ENCODE peak calls at places on chromosomes 6 and 20, in five cellular contexts. One of them, this sample, is unnamed.

GRCh38 chr20:57250607-57251343 is 15.7 kb downstream of the BMP7 start:
- DNase-seq in neuronal stem cell: no peak
- DNase-seq in A549: no peak
- DNase-seq in brain microvascular endothelial cell: no peak
- DNase-seq in fibroblast of pulmonary artery: no peak
- DNase-seq in this sample: no peak

GRCh38 chr6:166297606-166298005 is 10.6 kb downstream of the PRR18 start:
- DNase-seq in neuronal stem cell: no peak
- DNase-seq in A549: no peak
- DNase-seq in brain microvascular endothelial cell: no peak
- DNase-seq in fibroblast of pulmonary artery: no peak
- DNase-seq in this sample: no peak

GRCh38 chr6:2197177-2197671 is 48.2 kb downstream of the GMDS start:
- DNase-seq in neuronal stem cell: no peak
- DNase-seq in A549: no peak
- DNase-seq in brain microvascular endothelial cell: peak
- DNase-seq in fibroblast of pulmonary artery: peak
- DNase-seq in this sample: no peak

GRCh38 chr6:52994789-52995078 is 350 bp downstream of the GSTA4 start:
- DNase-seq in neuronal stem cell: no peak
- DNase-seq in A549: no peak
- DNase-seq in brain microvascular endothelial cell: no peak
- DNase-seq in fibroblast of pulmonary artery: peak
- DNase-seq in this sample: no peak

GRCh38 chr6:16759646-16760535 is 1.4 kb downstream of the ATXN1 start:
- DNase-seq in neuronal stem cell: peak
- DNase-seq in A549: peak
- DNase-seq in brain microvascular endothelial cell: peak
- DNase-seq in fibroblast of pulmonary artery: peak
- DNase-seq in this sample: peak

GRCh38 chr6:52103661-52104060 is 16.2 kb upstream of the PKHD1 start:
- DNase-seq in neuronal stem cell: no peak
- DNase-seq in A549: no peak
- DNase-seq in brain microvascular endothelial cell: no peak
- DNase-seq in fibroblast of pulmonary artery: no peak
- DNase-seq in this sample: no peak

GRCh38 chr20:48708116-48708515 is 119.7 kb downstream of the PREX1 start:
- DNase-seq in neuronal stem cell: no peak
- DNase-seq in A549: no peak
- DNase-seq in brain microvascular endothelial cell: no peak
- DNase-seq in fibroblast of pulmonary artery: no peak
- DNase-seq in this sample: no peak

GRCh38 chr6:168188310-168188973 is 109.4 kb upstream of the FRMD1 start:
- DNase-seq in neuronal stem cell: no peak
- DNase-seq in A549: no peak
- DNase-seq in brain microvascular endothelial cell: no peak
- DNase-seq in fibroblast of pulmonary artery: no peak
- DNase-seq in this sample: no peak

GRCh38 chr6:89777455-89777854 is 42.1 kb downstream of the MDN1 start:
- DNase-seq in neuronal stem cell: no peak
- DNase-seq in A549: no peak
- DNase-seq in brain microvascular endothelial cell: no peak
- DNase-seq in fibroblast of pulmonary artery: no peak
- DNase-seq in this sample: no peak

GRCh38 chr6:169991913-169992312 is 240.5 kb downstream of the ERMARD start:
- DNase-seq in neuronal stem cell: no peak
- DNase-seq in A549: no peak
- DNase-seq in brain microvascular endothelial cell: no peak
- DNase-seq in fibroblast of pulmonary artery: no peak
- DNase-seq in this sample: no peak

GRCh38 chr6:26092443-26092842 is 5.2 kb downstream of the HFE start:
- DNase-seq in neuronal stem cell: no peak
- DNase-seq in A549: no peak
- DNase-seq in brain microvascular endothelial cell: no peak
- DNase-seq in fibroblast of pulmonary artery: no peak
- DNase-seq in this sample: no peak

GRCh38 chr6:137001287-137001976 is 43.3 kb downstream of the IL20RA start:
- DNase-seq in neuronal stem cell: no peak
- DNase-seq in A549: peak
- DNase-seq in brain microvascular endothelial cell: no peak
- DNase-seq in fibroblast of pulmonary artery: peak
- DNase-seq in this sample: no peak

GRCh38 chr6:81304486-81304885 is 448.0 kb downstream of the TENT5A start:
- DNase-seq in neuronal stem cell: no peak
- DNase-seq in A549: no peak
- DNase-seq in brain microvascular endothelial cell: no peak
- DNase-seq in fibroblast of pulmonary artery: peak
- DNase-seq in this sample: no peak

GRCh38 chr20:38308047-38308438 is 4.1 kb downstream of the BPI start:
- DNase-seq in neuronal stem cell: no peak
- DNase-seq in A549: no peak
- DNase-seq in brain microvascular endothelial cell: no peak
- DNase-seq in fibroblast of pulmonary artery: no peak
- DNase-seq in this sample: no peak

GRCh38 chr6:75203721-75204120 is 2.1 kb downstream of the COL12A1 start:
- DNase-seq in neuronal stem cell: no peak
- DNase-seq in A549: no peak
- DNase-seq in brain microvascular endothelial cell: no peak
- DNase-seq in fibroblast of pulmonary artery: peak
- DNase-seq in this sample: no peak

GRCh38 chr6:75204222-75204958 is 1.5 kb downstream of the COL12A1 start:
- DNase-seq in neuronal stem cell: peak
- DNase-seq in A549: peak
- DNase-seq in brain microvascular endothelial cell: peak
- DNase-seq in fibroblast of pulmonary artery: peak
- DNase-seq in this sample: peak

GRCh38 chr6:75201076-75201475 is 4.8 kb downstream of the COL12A1 start:
- DNase-seq in neuronal stem cell: no peak
- DNase-seq in A549: no peak
- DNase-seq in brain microvascular endothelial cell: no peak
- DNase-seq in fibroblast of pulmonary artery: no peak
- DNase-seq in this sample: no peak

GRCh38 chr6:75201901-75202672 is 3.8 kb downstream of the COL12A1 start:
- DNase-seq in neuronal stem cell: peak
- DNase-seq in A549: no peak
- DNase-seq in brain microvascular endothelial cell: peak
- DNase-seq in fibroblast of pulmonary artery: peak
- DNase-seq in this sample: no peak

GRCh38 chr6:75202676-75203131 is 3.1 kb downstream of the COL12A1 start:
- DNase-seq in neuronal stem cell: no peak
- DNase-seq in A549: no peak
- DNase-seq in brain microvascular endothelial cell: no peak
- DNase-seq in fibroblast of pulmonary artery: peak
- DNase-seq in this sample: no peak
- H3K4me3 ChIP-seq in neuronal stem cell: no peak
- H3K4me3 ChIP-seq in A549: no peak
- H3K4me3 ChIP-seq in brain microvascular endothelial cell: peak
- H3K4me3 ChIP-seq in fibroblast of pulmonary artery: peak
- H3K4me3 ChIP-seq in this sample: no peak

DNA sequence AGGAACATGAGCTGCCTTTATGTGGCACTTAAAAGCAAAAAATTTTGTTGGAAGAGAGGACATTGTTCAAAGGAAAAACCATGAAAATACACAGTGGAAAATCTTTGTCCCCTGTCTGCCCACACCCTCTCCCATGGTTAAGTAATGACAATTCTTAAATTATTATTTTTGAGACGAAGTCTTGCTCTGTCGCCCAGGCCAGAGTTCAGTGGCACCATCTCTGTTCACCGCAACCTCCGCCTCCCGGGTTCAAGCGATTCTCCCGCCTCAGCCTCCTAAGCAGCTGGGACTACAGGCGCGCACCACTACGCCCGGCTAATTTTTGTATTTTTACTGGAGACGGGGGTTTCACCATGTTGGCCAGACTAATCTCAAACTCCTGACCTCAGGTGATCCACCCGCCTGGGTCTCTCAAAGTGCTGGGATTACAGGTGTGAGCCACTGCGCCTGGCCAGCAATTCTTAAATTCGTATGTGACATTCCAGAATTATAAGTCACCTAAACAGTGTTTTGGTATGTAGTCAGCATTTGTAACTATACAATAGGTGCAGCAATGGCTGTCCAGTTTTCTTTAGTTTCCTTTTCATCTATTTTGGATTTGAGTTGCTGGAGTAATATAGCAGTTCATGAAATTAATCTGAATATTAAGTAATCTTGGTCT is 636 bp upstream of the SSR1 start:
- DNase-seq in neuronal stem cell: no peak
- DNase-seq in A549: no peak
- DNase-seq in brain microvascular endothelial cell: no peak
- DNase-seq in fibroblast of pulmonary artery: no peak
- DNase-seq in this sample: no peak
- H3K4me3 ChIP-seq in neuronal stem cell: peak
- H3K4me3 ChIP-seq in A549: peak
- H3K4me3 ChIP-seq in brain microvascular endothelial cell: peak
- H3K4me3 ChIP-seq in fibroblast of pulmonary artery: peak
- H3K4me3 ChIP-seq in this sample: peak

DNA sequence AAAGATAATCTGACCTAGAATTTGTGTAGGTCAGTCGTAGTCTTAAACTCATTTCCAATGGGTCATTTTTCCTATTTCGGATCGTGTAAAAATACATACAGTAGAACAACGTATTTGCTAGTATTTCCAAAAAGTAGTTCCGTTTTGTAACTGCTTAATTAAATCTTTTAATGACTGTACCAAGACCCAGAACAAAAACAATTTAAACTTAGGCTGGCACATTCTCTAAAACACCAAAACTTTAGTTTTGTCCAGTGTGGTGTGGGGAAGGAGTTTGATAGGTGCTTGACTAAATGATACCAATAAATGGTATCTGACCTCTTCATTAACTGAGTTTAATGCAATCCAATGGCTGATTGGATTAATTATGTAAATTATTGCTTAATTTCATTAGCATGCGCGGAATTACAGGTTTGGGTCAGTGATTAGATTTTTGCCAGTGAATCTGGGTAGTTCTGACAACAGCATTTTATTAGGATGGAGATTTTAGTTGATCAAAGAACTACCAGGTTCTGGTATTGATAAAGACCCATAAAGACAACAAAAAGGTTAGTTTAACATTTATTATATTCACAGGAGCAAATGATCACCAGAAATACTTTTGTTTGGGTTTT is 20.8 kb downstream of the OR2B2 start:
- DNase-seq in neuronal stem cell: peak
- DNase-seq in A549: no peak
- DNase-seq in brain microvascular endothelial cell: no peak
- DNase-seq in fibroblast of pulmonary artery: no peak
- DNase-seq in this sample: no peak
- H3K4me3 ChIP-seq in neuronal stem cell: peak
- H3K4me3 ChIP-seq in A549: peak
- H3K4me3 ChIP-seq in brain microvascular endothelial cell: peak
- H3K4me3 ChIP-seq in fibroblast of pulmonary artery: peak
- H3K4me3 ChIP-seq in this sample: peak

GRCh38 chr6:100460650-100461204 is 4.0 kb downstream of the SIM1 start:
- DNase-seq in neuronal stem cell: peak
- DNase-seq in A549: peak
- DNase-seq in brain microvascular endothelial cell: no peak
- DNase-seq in fibroblast of pulmonary artery: no peak
- DNase-seq in this sample: no peak
- H3K4me3 ChIP-seq in neuronal stem cell: no peak
- H3K4me3 ChIP-seq in A549: peak
- H3K4me3 ChIP-seq in brain microvascular endothelial cell: no peak
- H3K4me3 ChIP-seq in fibroblast of pulmonary artery: no peak
- H3K4me3 ChIP-seq in this sample: no peak

GRCh38 chr20:45410887-45411286 is 2.8 kb downstream of the DBNDD2 start:
- DNase-seq in neuronal stem cell: no peak
- DNase-seq in A549: no peak
- DNase-seq in brain microvascular endothelial cell: no peak
- DNase-seq in fibroblast of pulmonary artery: no peak
- DNase-seq in this sample: no peak

GRCh38 chr20:45407067-45407745 is 883 bp upstream of the DBNDD2 start:
- DNase-seq in neuronal stem cell: peak
- DNase-seq in A549: no peak
- DNase-seq in brain microvascular endothelial cell: peak
- DNase-seq in fibroblast of pulmonary artery: peak
- DNase-seq in this sample: no peak

GRCh38 chr20:45407783-45408645 is at the start of gene DBNDD2:
- DNase-seq in neuronal stem cell: no peak
- DNase-seq in A549: no peak
- DNase-seq in brain microvascular endothelial cell: no peak
- DNase-seq in fibroblast of pulmonary artery: no peak
- DNase-seq in this sample: no peak

GRCh38 chr20:45408646-45409213 is 641 bp downstream of the DBNDD2 start:
- DNase-seq in neuronal stem cell: no peak
- DNase-seq in A549: no peak
- DNase-seq in brain microvascular endothelial cell: no peak
- DNase-seq in fibroblast of pulmonary artery: no peak
- DNase-seq in this sample: no peak

GRCh38 chr20:45409531-45410272 is 1.6 kb downstream of the DBNDD2 start:
- DNase-seq in neuronal stem cell: no peak
- DNase-seq in A549: no peak
- DNase-seq in brain microvascular endothelial cell: no peak
- DNase-seq in fibroblast of pulmonary artery: no peak
- DNase-seq in this sample: no peak
- H3K4me3 ChIP-seq in neuronal stem cell: no peak
- H3K4me3 ChIP-seq in A549: no peak
- H3K4me3 ChIP-seq in brain microvascular endothelial cell: no peak
- H3K4me3 ChIP-seq in fibroblast of pulmonary artery: no peak
- H3K4me3 ChIP-seq in this sample: no peak

DNA sequence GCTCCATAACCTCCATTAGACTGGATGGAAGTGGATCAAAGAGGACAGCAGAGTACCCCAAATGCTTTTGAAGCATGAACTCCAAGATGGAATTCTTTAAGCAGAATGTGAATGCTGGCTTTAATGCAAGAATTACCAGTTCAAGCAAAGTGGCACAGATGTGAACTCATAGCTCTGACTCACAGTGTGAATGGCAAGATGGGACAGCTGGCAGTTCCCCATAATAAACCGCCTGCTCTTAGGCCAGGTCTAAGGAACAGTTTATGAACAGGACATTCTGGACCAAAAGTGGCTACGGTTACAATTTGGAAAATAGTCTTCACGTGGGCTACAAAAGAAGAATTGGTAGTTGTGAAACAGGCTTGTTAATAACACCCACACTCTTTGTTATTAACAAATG is 76.5 kb downstream of the SPTLC3 start:
- DNase-seq in neuronal stem cell: no peak
- DNase-seq in A549: no peak
- DNase-seq in brain microvascular endothelial cell: no peak
- DNase-seq in fibroblast of pulmonary artery: no peak
- DNase-seq in this sample: no peak
- H3K4me3 ChIP-seq in neuronal stem cell: no peak
- H3K4me3 ChIP-seq in A549: no peak
- H3K4me3 ChIP-seq in brain microvascular endothelial cell: no peak
- H3K4me3 ChIP-seq in fibroblast of pulmonary artery: no peak
- H3K4me3 ChIP-seq in this sample: no peak

GRCh38 chr6:150033197-150033771 is 8.0 kb upstream of the RAET1L start:
- DNase-seq in neuronal stem cell: no peak
- DNase-seq in A549: no peak
- DNase-seq in brain microvascular endothelial cell: no peak
- DNase-seq in fibroblast of pulmonary artery: no peak
- DNase-seq in this sample: no peak

GRCh38 chr6:150032598-150032997 is 7.3 kb upstream of the RAET1L start:
- DNase-seq in neuronal stem cell: no peak
- DNase-seq in A549: no peak
- DNase-seq in brain microvascular endothelial cell: no peak
- DNase-seq in fibroblast of pulmonary artery: no peak
- DNase-seq in this sample: no peak

GRCh38 chr6:150036081-150036480 is 10.7 kb upstream of the RAET1L start:
- DNase-seq in neuronal stem cell: no peak
- DNase-seq in A549: no peak
- DNase-seq in brain microvascular endothelial cell: no peak
- DNase-seq in fibroblast of pulmonary artery: no peak
- DNase-seq in this sample: no peak

GRCh38 chr6:150038202-150038830 is 13.0 kb upstream of the RAET1L start:
- DNase-seq in neuronal stem cell: no peak
- DNase-seq in A549: no peak
- DNase-seq in brain microvascular endothelial cell: no peak
- DNase-seq in fibroblast of pulmonary artery: no peak
- DNase-seq in this sample: no peak

GRCh38 chr6:150037526-150038201 is 12.3 kb upstream of the RAET1L start:
- DNase-seq in neuronal stem cell: no peak
- DNase-seq in A549: no peak
- DNase-seq in brain microvascular endothelial cell: no peak
- DNase-seq in fibroblast of pulmonary artery: no peak
- DNase-seq in this sample: no peak
- H3K4me3 ChIP-seq in neuronal stem cell: no peak
- H3K4me3 ChIP-seq in A549: no peak
- H3K4me3 ChIP-seq in brain microvascular endothelial cell: no peak
- H3K4me3 ChIP-seq in fibroblast of pulmonary artery: no peak
- H3K4me3 ChIP-seq in this sample: peak